ENCODE peak calls at places on chromosome 10, in five cellular contexts. F, H, L, Z and Q are unnamed samples.

GRCh38 chr10:29598861-29599311 is 35.9 kb downstream of the SVIL start:
- DNase-seq in F (peak), H (peak), L (no peak), Z (no peak), Q (no peak)

GRCh38 chr10:119206603-119207366 is 586 bp upstream of the GRK5 start:
- DNase-seq in F (peak), H (no peak), L (peak), Z (peak), Q (peak)

GRCh38 chr10:123634221-123634620 is 31.9 kb upstream of the GPR26 start:
- DNase-seq in F (no peak), H (no peak), L (no peak), Z (peak), Q (no peak)

GRCh38 chr10:11243425-11244222 is 226.0 kb downstream of the CELF2 start:
- DNase-seq in F (no peak), H (peak), L (no peak), Z (no peak), Q (no peak)

GRCh38 chr10:29435809-29436501 is 147.1 kb downstream of the LYZL1 start:
- DNase-seq in F (no peak), H (no peak), L (no peak), Z (no peak), Q (no peak)

GRCh38 chr10:97686962-97687784 is at the start of gene AVPI1:
- DNase-seq in F (peak), H (peak), L (peak), Z (peak), Q (peak)

GRCh38 chr10:73956476-73957338 is 41.2 kb upstream of the VCL start:
- DNase-seq in F (peak), H (no peak), L (no peak), Z (no peak), Q (peak)

GRCh38 chr10:25078659-25079429 is 62.4 kb downstream of the THNSL1 start:
- DNase-seq in F (no peak), H (no peak), L (no peak), Z (no peak), Q (no peak)

DNA sequence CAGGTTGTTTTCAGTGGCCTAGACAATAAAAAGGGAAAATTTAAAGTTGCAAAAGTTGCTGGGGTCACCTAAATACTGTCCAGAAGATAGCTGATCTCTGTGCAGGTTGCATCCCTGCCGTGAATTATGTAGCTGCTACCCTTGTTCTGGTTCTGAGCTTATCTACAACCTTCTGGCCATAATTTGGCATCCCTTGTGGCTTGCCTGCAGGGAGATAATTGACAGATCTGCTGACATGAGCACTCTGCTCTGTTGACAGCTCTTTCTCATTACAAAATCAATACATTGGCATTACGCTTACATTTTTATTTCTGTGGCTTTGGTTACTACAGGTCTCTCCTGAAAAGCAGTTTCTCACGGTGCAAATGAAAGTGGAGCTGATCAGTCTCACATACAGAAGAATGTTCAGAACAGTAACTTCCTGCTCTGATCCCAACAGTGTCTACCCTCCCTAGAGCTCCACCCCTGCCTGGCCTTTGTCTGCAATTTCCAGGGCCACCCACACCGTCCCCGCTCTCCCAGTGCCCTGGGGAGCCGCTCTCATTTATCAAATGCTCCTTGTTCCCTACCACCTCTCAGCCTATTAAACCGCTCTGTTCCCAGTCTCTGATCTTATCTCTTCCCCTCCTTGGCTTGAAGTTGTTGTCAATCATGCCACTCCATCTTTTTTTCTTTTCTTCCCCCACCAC is 29.1 kb upstream of the HECTD2 start:
- DNase-seq in F (peak), H (no peak), L (no peak), Z (no peak), Q (peak)
- H3K4me3 ChIP-seq in F (no peak), H (no peak), L (peak), Z (no peak), Q (no peak)

GRCh38 chr10:4107328-4107851 is 322.4 kb upstream of the KLF6 start:
- DNase-seq in F (no peak), H (no peak), L (no peak), Z (no peak), Q (no peak)

GRCh38 chr10:4103586-4103985 is 318.6 kb upstream of the KLF6 start:
- DNase-seq in F (no peak), H (no peak), L (no peak), Z (no peak), Q (no peak)

GRCh38 chr10:4109469-4109868 is 324.5 kb upstream of the KLF6 start:
- DNase-seq in F (peak), H (no peak), L (no peak), Z (no peak), Q (no peak)

GRCh38 chr10:4111593-4111992 is 326.6 kb upstream of the KLF6 start:
- DNase-seq in F (no peak), H (no peak), L (no peak), Z (no peak), Q (no peak)

GRCh38 chr10:4108693-4109092 is 323.7 kb upstream of the KLF6 start:
- DNase-seq in F (no peak), H (no peak), L (no peak), Z (no peak), Q (no peak)
- H3K4me3 ChIP-seq in F (no peak), H (no peak), L (no peak), Z (no peak), Q (no peak)

DNA sequence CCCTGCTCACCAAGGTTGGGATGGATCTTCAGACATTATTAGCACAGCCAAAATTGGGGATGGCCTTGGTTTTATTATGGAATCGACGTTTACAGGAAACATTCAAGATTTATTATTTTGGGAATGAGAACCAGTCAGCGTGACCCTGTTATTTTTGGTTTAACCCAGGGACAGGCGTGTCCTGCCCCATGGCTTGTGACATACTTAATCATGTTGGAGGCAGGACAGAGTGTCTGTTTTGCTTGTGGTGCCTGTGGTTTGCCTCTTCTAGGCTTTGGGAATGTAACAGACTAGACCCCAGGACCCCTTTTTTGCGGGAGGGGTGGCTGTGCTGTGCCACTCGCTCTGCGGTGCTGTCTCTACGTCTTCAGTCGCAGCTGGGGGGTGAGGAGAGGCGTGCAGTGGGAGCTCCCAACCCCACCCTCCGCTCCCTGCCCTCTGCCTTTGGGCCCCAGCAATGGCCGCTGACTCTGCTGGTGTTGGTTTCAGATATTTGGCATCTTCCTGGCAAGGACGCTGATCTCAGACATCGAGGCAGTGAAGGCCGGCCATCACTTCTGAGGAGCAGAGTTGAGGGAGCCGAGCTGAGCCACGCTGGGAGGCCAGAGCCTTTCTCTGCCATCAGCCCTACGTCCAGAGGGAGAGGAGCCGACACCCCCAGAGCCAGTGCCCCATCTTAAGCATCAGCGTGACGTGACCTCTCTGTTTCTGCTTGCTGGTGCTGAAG is 20.1 kb upstream of the SH2D4B start:
- DNase-seq in F (no peak), H (no peak), L (no peak), Z (no peak), Q (no peak)
- H3K4me3 ChIP-seq in F (no peak), H (no peak), L (no peak), Z (no peak), Q (no peak)

GRCh38 chr10:124645496-124646095 is 98.6 kb downstream of the FAM53B start:
- DNase-seq in F (no peak), H (no peak), L (no peak), Z (no peak), Q (no peak)

GRCh38 chr10:124647421-124648130 is 96.6 kb downstream of the FAM53B start:
- DNase-seq in F (peak), H (no peak), L (peak), Z (peak), Q (peak)

GRCh38 chr10:124648131-124648475 is 96.1 kb downstream of the FAM53B start:
- DNase-seq in F (no peak), H (no peak), L (no peak), Z (no peak), Q (no peak)

GRCh38 chr10:124644771-124645170 is 99.4 kb downstream of the FAM53B start:
- DNase-seq in F (no peak), H (no peak), L (no peak), Z (peak), Q (no peak)

DNA sequence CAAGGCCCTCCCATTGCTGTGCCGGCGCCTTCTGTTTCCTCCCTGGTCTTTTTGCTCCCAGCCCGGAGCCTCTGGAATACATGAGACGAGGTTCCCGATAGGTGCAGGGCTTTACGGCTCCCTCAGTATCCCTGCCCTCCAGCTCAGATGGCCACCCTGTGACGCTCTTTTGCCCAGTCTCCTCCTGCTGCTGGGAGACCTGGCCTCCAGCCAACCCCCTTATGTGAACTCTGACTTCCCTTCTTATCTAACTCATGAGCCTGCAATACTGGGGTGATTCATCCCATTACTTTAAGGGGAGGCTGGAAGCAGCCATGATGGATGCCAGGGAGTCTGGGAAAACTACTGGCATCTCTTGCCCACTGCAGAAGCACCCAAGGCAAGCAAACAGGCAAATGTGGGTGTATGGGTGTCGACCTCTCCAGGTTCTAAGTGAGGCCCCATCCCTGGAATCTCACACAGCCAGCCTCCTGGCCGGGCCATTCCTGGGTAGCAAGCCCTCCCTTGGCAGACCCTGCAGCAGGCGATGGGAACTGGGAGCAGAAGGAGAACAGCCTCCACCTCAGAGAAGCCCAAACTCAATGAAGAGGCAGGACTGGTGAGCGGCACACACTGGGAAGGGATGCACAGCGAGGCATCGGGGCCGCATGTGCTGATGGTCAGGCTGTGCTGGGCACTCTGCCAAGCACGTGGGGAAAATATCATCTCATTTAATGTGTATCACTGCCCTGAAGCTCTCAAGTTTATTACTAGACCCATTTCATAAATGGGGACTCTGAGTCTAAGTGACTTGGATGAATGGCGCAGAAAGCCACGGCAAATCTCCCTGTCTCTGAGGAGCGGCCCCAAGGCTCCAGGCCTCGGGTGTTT is 97.5 kb downstream of the FAM53B start:
- DNase-seq in F (peak), H (peak), L (peak), Z (no peak), Q (peak)
- H3K4me3 ChIP-seq in F (no peak), H (no peak), L (no peak), Z (no peak), Q (no peak)

GRCh38 chr10:79245539-79246208 is 101.6 kb upstream of the PPIF start:
- DNase-seq in F (no peak), H (no peak), L (no peak), Z (no peak), Q (no peak)

GRCh38 chr10:79248341-79248931 is 98.8 kb upstream of the PPIF start:
- DNase-seq in F (no peak), H (no peak), L (peak), Z (no peak), Q (no peak)

GRCh38 chr10:79246606-79247275 is 100.5 kb upstream of the PPIF start:
- DNase-seq in F (peak), H (no peak), L (peak), Z (no peak), Q (no peak)

GRCh38 chr10:79246209-79246581 is 101.1 kb upstream of the PPIF start:
- DNase-seq in F (no peak), H (no peak), L (peak), Z (no peak), Q (no peak)

GRCh38 chr10:79247373-79248137 is 99.7 kb upstream of the PPIF start:
- DNase-seq in F (no peak), H (no peak), L (no peak), Z (no peak), Q (no peak)
- H3K4me3 ChIP-seq in F (no peak), H (no peak), L (peak), Z (no peak), Q (no peak)

GRCh38 chr10:32932330-32932729 is 25.7 kb downstream of the ITGB1 start:
- DNase-seq in F (no peak), H (no peak), L (no peak), Z (no peak), Q (no peak)

GRCh38 chr10:32929634-32930033 is 28.4 kb downstream of the ITGB1 start:
- DNase-seq in F (no peak), H (no peak), L (no peak), Z (no peak), Q (no peak)

GRCh38 chr10:32923849-32924248 is 34.2 kb downstream of the ITGB1 start:
- DNase-seq in F (no peak), H (no peak), L (no peak), Z (no peak), Q (no peak)

GRCh38 chr10:32931593-32931992 is 26.4 kb downstream of the ITGB1 start:
- DNase-seq in F (no peak), H (no peak), L (no peak), Z (no peak), Q (no peak)

DNA sequence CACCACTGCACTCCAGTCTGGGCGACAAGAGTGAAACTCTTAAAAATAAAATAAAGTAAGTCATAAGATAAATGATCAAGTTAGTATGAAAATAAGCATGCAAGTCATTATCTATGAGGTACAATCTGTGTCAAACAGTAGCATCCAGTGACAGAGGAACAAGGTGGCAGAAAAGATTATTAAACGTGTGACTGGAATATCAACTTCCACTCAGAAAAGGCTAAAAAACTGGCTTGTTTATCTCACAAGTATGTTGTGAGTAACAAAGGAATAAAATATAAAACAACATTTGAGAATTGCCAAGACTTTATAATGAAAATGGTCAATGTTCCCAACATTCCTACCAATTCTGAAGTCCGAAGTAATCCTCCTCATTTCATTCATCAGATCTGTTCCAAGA is 30.3 kb downstream of the ITGB1 start:
- DNase-seq in F (no peak), H (no peak), L (no peak), Z (no peak), Q (no peak)
- H3K4me3 ChIP-seq in F (no peak), H (no peak), L (no peak), Z (no peak), Q (no peak)